ENCODE peak calls at places on chromosomes 6 and 20, in four cellular contexts. One of them, this sample, is unnamed.

GRCh38 chr6:170277893-170278742 is 12.8 kb downstream of the DLL1 start:
- DNase-seq in right atrium auricular region: no peak
- DNase-seq in aorta: peak; percentile 11
- DNase-seq in PC-9: no peak
- DNase-seq in this sample: no peak

GRCh38 chr6:141401851-141402250 is 730.9 kb upstream of the GJE1 start:
- DNase-seq in PC-9: no peak
- DNase-seq in right atrium auricular region: no peak
- DNase-seq in aorta: no peak
- DNase-seq in this sample: no peak

GRCh38 chr6:37987008-37987407 is 167.5 kb downstream of the ZFAND3 start:
- DNase-seq in PC-9: no peak
- DNase-seq in right atrium auricular region: no peak
- DNase-seq in aorta: no peak
- DNase-seq in this sample: no peak

GRCh38 chr6:14278000-14278399 is 160.4 kb downstream of the CD83 start:
- DNase-seq in PC-9: no peak
- DNase-seq in right atrium auricular region: no peak
- DNase-seq in aorta: no peak
- DNase-seq in this sample: no peak

GRCh38 chr6:52994789-52995078 is 350 bp downstream of the GSTA4 start:
- DNase-seq in PC-9: no peak
- DNase-seq in right atrium auricular region: no peak
- DNase-seq in aorta: peak; percentile 59
- DNase-seq in this sample: peak; percentile 87

GRCh38 chr6:150894935-150895686 is 29.6 kb downstream of the MTHFD1L start:
- DNase-seq in aorta: no peak
- DNase-seq in right atrium auricular region: peak; percentile 54
- DNase-seq in PC-9: peak; percentile 47
- DNase-seq in this sample: peak; percentile 27

GRCh38 chr6:25960689-25961088 is 1.9 kb upstream of the TRIM38 start:
- DNase-seq in right atrium auricular region: no peak
- DNase-seq in aorta: no peak
- DNase-seq in PC-9: no peak
- DNase-seq in this sample: no peak

GRCh38 chr20:3313681-3314080 is 74.7 kb upstream of the SLC4A11 start:
- DNase-seq in aorta: no peak
- DNase-seq in PC-9: no peak
- DNase-seq in right atrium auricular region: no peak
- DNase-seq in this sample: no peak

GRCh38 chr6:169407338-169407737 is 153.7 kb upstream of the THBS2 start:
- DNase-seq in right atrium auricular region: no peak
- DNase-seq in PC-9: no peak
- DNase-seq in aorta: no peak
- DNase-seq in this sample: no peak

GRCh38 chr6:53892707-53893106 is 97.9 kb downstream of the LRRC1 start:
- DNase-seq in aorta: no peak
- DNase-seq in PC-9: no peak
- DNase-seq in right atrium auricular region: no peak
- DNase-seq in this sample: no peak

GRCh38 chr20:9038791-9039190 is 30.1 kb upstream of the PLCB4 start:
- DNase-seq in aorta: no peak
- DNase-seq in right atrium auricular region: no peak
- DNase-seq in PC-9: no peak
- DNase-seq in this sample: no peak

GRCh38 chr6:96888745-96889144 is 8.9 kb downstream of the NDUFAF4 start:
- DNase-seq in PC-9: no peak
- DNase-seq in right atrium auricular region: no peak
- DNase-seq in aorta: no peak
- DNase-seq in this sample: no peak

GRCh38 chr20:6870559-6870958 is 103.1 kb downstream of the BMP2 start:
- DNase-seq in PC-9: no peak
- DNase-seq in right atrium auricular region: no peak
- DNase-seq in aorta: no peak
- DNase-seq in this sample: no peak

GRCh38 chr6:36120979-36121706 is 9.2 kb upstream of the MAPK13 start:
- DNase-seq in right atrium auricular region: peak; percentile 73
- DNase-seq in aorta: peak; percentile 80
- DNase-seq in PC-9: peak; percentile 72
- DNase-seq in this sample: no peak

GRCh38 chr6:158387036-158387435 is 74.8 kb downstream of the TULP4 start:
- DNase-seq in PC-9: no peak
- DNase-seq in aorta: no peak
- DNase-seq in right atrium auricular region: no peak
- DNase-seq in this sample: no peak

GRCh38 chr6:111685506-111685905 is 79.8 kb upstream of the TRAF3IP2 start:
- DNase-seq in aorta: no peak
- DNase-seq in right atrium auricular region: no peak
- DNase-seq in PC-9: no peak
- DNase-seq in this sample: no peak

GRCh38 chr6:17633465-17634188 is 33.5 kb downstream of the FAM8A1 start:
- DNase-seq in right atrium auricular region: no peak
- DNase-seq in PC-9: no peak
- DNase-seq in aorta: no peak
- DNase-seq in this sample: no peak

GRCh38 chr6:85544776-85545175 is 48.9 kb downstream of the SNX14 start:
- DNase-seq in aorta: no peak
- DNase-seq in PC-9: no peak
- DNase-seq in right atrium auricular region: no peak
- DNase-seq in this sample: no peak

GRCh38 chr20:49938173-49939163 is 2.3 kb downstream of the RNF114 start:
- DNase-seq in right atrium auricular region: peak; percentile 77
- DNase-seq in PC-9: no peak
- DNase-seq in aorta: peak; percentile 78
- DNase-seq in this sample: no peak

GRCh38 chr6:21598662-21599061 is 5.1 kb downstream of the SOX4 start:
- DNase-seq in aorta: no peak
- DNase-seq in PC-9: no peak
- DNase-seq in right atrium auricular region: no peak
- DNase-seq in this sample: no peak
- H3K4me3 ChIP-seq in aorta: peak overlapping the region; percentile 75
- H3K4me3 ChIP-seq in PC-9: peak overlapping the region; percentile 98
- H3K4me3 ChIP-seq in right atrium auricular region: no peak overlapping the region
- H3K4me3 ChIP-seq in this sample: no peak overlapping the region

GRCh38 chr6:166253277-166254229 is 54.6 kb downstream of the PRR18 start:
- DNase-seq in PC-9: no peak
- DNase-seq in right atrium auricular region: no peak
- DNase-seq in aorta: peak; percentile 76
- DNase-seq in this sample: peak; percentile 86
- H3K4me3 ChIP-seq in PC-9: no peak overlapping the region
- H3K4me3 ChIP-seq in right atrium auricular region: peak overlapping the region; percentile 48
- H3K4me3 ChIP-seq in aorta: no peak overlapping the region
- H3K4me3 ChIP-seq in this sample: peak overlapping the region; percentile 47

GRCh38 chr6:144343736-144344428 is 58.7 kb downstream of the UTRN start:
- DNase-seq in aorta: no peak
- DNase-seq in PC-9: no peak
- DNase-seq in right atrium auricular region: no peak
- DNase-seq in this sample: no peak
- H3K4me3 ChIP-seq in aorta: no peak overlapping the region
- H3K4me3 ChIP-seq in PC-9: no peak overlapping the region
- H3K4me3 ChIP-seq in right atrium auricular region: no peak overlapping the region
- H3K4me3 ChIP-seq in this sample: peak overlapping the region; percentile 26

GRCh38 chr20:19937651-19938420 is 79.3 kb upstream of the NAA20 start:
- DNase-seq in right atrium auricular region: no peak
- DNase-seq in PC-9: no peak
- DNase-seq in aorta: no peak
- DNase-seq in this sample: no peak
- H3K4me3 ChIP-seq in right atrium auricular region: no peak overlapping the region
- H3K4me3 ChIP-seq in PC-9: no peak overlapping the region
- H3K4me3 ChIP-seq in aorta: no peak overlapping the region
- H3K4me3 ChIP-seq in this sample: peak overlapping the region; percentile 47

GRCh38 chr6:75290558-75290957 is 6.0 kb upstream of the TMEM30A start:
- DNase-seq in aorta: no peak
- DNase-seq in PC-9: no peak
- DNase-seq in right atrium auricular region: no peak
- DNase-seq in this sample: no peak
- H3K4me3 ChIP-seq in aorta: no peak overlapping the region
- H3K4me3 ChIP-seq in PC-9: no peak overlapping the region
- H3K4me3 ChIP-seq in right atrium auricular region: no peak overlapping the region
- H3K4me3 ChIP-seq in this sample: no peak overlapping the region

DNA sequence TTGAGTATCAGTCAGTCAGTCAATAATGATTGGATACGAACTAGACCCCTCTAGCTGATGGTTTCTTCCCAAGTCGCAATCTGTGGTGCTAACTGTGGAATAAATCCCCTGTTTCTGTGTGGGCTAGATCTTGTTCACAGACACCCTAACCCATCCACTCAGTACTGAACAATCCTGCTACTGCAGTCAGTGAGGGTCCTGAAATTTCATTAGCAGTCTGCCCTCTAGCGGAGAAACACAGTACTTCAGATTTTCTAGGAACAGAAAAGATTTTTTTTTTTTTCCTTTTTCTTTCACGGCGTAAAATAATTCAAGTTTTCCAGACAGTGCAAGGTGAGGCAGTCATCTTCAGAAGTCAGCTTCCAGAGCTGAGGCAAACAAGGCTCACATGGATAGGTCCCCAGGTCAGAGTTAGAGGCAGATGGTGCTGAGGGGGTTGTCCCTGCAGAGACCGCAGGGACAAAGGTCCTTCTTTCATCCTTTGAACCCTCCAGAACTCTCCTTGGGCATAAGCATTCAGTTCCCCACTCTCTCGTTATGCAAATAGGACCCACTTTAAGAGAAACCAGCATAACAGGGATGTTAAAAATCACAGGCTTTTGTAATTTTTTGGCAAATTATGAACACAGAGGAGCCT is 119.6 kb downstream of the SCML4 start:
- DNase-seq in PC-9: peak; percentile 9
- DNase-seq in right atrium auricular region: no peak
- DNase-seq in aorta: no peak
- DNase-seq in this sample: no peak
- H3K4me3 ChIP-seq in PC-9: no peak overlapping the region
- H3K4me3 ChIP-seq in right atrium auricular region: no peak overlapping the region
- H3K4me3 ChIP-seq in aorta: no peak overlapping the region
- H3K4me3 ChIP-seq in this sample: no peak overlapping the region

GRCh38 chr6:2767327-2767985 is 2.3 kb downstream of the WRNIP1 start:
- DNase-seq in aorta: no peak
- DNase-seq in PC-9: no peak
- DNase-seq in right atrium auricular region: no peak
- DNase-seq in this sample: no peak
- H3K4me3 ChIP-seq in aorta: peak overlapping the region; percentile 63
- H3K4me3 ChIP-seq in PC-9: peak overlapping the region; percentile 83
- H3K4me3 ChIP-seq in right atrium auricular region: peak overlapping the region; percentile 86
- H3K4me3 ChIP-seq in this sample: peak overlapping the region; percentile 81

GRCh38 chr6:119343167-119343566 is 6.4 kb downstream of the MAN1A1 start:
- DNase-seq in PC-9: no peak
- DNase-seq in right atrium auricular region: no peak
- DNase-seq in aorta: no peak
- DNase-seq in this sample: no peak

GRCh38 chr6:119344306-119344705 is 5.3 kb downstream of the MAN1A1 start:
- DNase-seq in right atrium auricular region: no peak
- DNase-seq in aorta: no peak
- DNase-seq in PC-9: no peak
- DNase-seq in this sample: peak; percentile 37

GRCh38 chr6:119342430-119342829 is 7.1 kb downstream of the MAN1A1 start:
- DNase-seq in right atrium auricular region: no peak
- DNase-seq in PC-9: no peak
- DNase-seq in aorta: no peak
- DNase-seq in this sample: no peak

GRCh38 chr6:119345114-119345513 is 4.4 kb downstream of the MAN1A1 start:
- DNase-seq in right atrium auricular region: no peak
- DNase-seq in PC-9: no peak
- DNase-seq in aorta: no peak
- DNase-seq in this sample: no peak

GRCh38 chr6:119343573-119344146 is 5.9 kb downstream of the MAN1A1 start:
- DNase-seq in aorta: no peak
- DNase-seq in right atrium auricular region: no peak
- DNase-seq in PC-9: no peak
- DNase-seq in this sample: no peak
- H3K4me3 ChIP-seq in aorta: no peak overlapping the region
- H3K4me3 ChIP-seq in right atrium auricular region: no peak overlapping the region
- H3K4me3 ChIP-seq in PC-9: no peak overlapping the region
- H3K4me3 ChIP-seq in this sample: no peak overlapping the region